ENCODE peak calls at places on chromosome 16, in eight cellular contexts. N is kidney; C is CD8-positive, alpha-beta T cell; K is GM12864; F is HCT116; G is HFFc6; I is GM20000; A is nephron progenitor cell. Q is an unnamed sample.

GRCh38 chr16:30149250-30149885 is 26.3 kb upstream of the MAPK3 start:
- DNase-seq in N (no peak), C (no peak), K (no peak), F (no peak), G (no peak), I (no peak), A (no peak), Q (no peak)

GRCh38 chr16:17396762-17397498 is 73.8 kb downstream of the XYLT1 start:
- DNase-seq in N (no peak), C (peak), K (no peak), F (no peak), G (peak), I (no peak), A (no peak), Q (no peak)

GRCh38 chr16:78284957-78285434 is 185.5 kb downstream of the WWOX start:
- DNase-seq in N (no peak), C (no peak), K (no peak), F (no peak), G (no peak), I (no peak), A (no peak), Q (no peak)

GRCh38 chr16:11135167-11135973 is 120.6 kb downstream of the SOCS1 start:
- DNase-seq in N (no peak), C (no peak), K (no peak), F (no peak), G (peak), I (no peak), A (no peak), Q (no peak)

GRCh38 chr16:68434654-68435210 is 13.6 kb downstream of the SMPD3 start:
- DNase-seq in N (no peak), C (no peak), K (no peak), F (no peak), G (no peak), I (no peak), A (no peak), Q (no peak)

GRCh38 chr16:69187387-69187890 is 475 bp downstream of the SNTB2 start:
- DNase-seq in N (peak), C (peak), K (no peak), F (no peak), G (no peak), I (no peak), A (peak), Q (peak)

GRCh38 chr16:51343411-51343810 is 192.3 kb upstream of the SALL1 start:
- DNase-seq in N (no peak), C (no peak), K (no peak), F (no peak), G (no peak), I (no peak), A (no peak), Q (no peak)

GRCh38 chr16:54718376-54718775 is 212.3 kb upstream of the IRX5 start:
- DNase-seq in N (no peak), C (no peak), K (no peak), F (no peak), G (no peak), I (no peak), A (no peak), Q (no peak)

GRCh38 chr16:3015865-3016521 is 2.0 kb downstream of the CLDN6 start:
- DNase-seq in N (no peak), C (no peak), K (no peak), F (no peak), G (no peak), I (no peak), A (no peak), Q (no peak)

DNA sequence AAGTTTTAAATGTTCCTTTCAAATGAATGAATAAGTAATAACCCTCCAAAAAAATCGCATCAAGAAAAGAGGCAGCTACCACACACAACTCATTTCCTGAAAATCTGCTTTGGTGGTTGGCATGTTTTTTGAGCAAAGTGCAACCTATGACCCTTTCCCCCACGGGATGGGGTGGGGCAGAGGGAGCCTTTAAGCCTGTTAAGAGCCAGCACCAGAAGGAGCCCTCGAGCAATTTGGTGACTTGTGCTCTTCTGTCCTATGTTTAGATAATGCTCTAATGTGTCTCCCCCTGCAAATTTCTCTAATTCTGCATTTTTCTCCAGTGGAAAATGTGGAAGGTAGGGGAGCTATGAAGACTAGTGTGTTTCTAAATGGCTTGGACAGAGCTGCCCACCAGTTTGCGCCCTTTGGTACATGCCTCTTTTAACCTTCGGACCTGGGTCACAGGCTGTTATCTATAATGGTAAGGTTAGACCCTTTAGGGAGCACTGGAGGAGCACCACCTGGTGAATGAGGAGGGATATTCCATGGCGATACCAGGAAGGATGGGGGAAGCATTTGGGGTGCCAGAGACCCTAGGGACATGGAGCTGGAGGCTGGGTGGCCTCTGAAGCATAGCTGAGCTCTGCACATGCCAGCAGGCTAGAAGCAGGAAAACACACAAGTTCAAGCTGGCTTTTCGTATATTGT is 1.6 kb downstream of the PYCARD start:
- DNase-seq in N (no peak), C (peak), K (no peak), F (no peak), G (peak), I (no peak), A (no peak), Q (no peak)
- TF ChIP-seq CTCF in N (no peak), C (peak), K (peak), F (no peak), G (peak), I (no peak), A (no peak), Q (no peak)

GRCh38 chr16:5918553-5919127 is 821.0 kb upstream of the EEF2KMT start:
- DNase-seq in N (no peak), C (no peak), K (no peak), F (no peak), G (no peak), I (no peak), A (no peak), Q (no peak)
- TF ChIP-seq CTCF in N (no peak), C (no peak), K (no peak), F (no peak), G (no peak), I (no peak), A (no peak), Q (peak)

GRCh38 chr16:7026639-7027038 is 306.0 kb upstream of the RBFOX1 start:
- DNase-seq in N (no peak), C (no peak), K (no peak), F (no peak), G (no peak), I (no peak), A (no peak), Q (no peak)

GRCh38 chr16:7021653-7022275 is 310.9 kb upstream of the RBFOX1 start:
- DNase-seq in N (no peak), C (no peak), K (no peak), F (no peak), G (no peak), I (no peak), A (no peak), Q (no peak)

DNA sequence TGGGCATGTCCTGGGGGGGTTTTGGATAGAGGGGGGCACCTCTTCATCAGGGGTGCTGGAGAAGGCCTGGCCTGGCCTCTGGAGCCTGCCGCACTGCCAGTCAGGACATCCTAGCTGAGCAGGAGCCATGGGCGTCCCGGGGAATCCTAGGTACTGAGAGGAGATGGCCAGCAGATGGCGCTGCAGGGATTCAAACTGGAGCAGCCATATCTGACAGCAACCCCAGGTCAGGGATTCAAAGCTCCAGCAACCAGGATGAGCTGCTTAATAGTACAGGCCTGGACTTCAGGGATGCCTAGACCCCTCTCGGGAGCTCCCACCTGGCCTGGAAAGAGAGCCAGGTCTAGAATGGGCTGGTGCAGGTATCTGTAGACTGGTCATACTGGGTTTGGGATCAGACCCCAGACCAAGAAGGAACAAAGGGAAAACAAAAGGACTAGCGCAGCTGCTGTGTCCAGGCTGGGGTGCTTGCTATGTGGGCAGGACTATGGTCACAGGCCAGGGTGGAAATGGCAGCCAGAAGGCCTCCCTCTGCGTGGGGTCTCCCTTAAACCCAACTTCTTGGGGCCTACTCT is 306.9 kb upstream of the RBFOX1 start:
- DNase-seq in N (peak), C (no peak), K (no peak), F (no peak), G (no peak), I (peak), A (peak), Q (peak)
- TF ChIP-seq CTCF in N (peak), C (no peak), K (peak), F (no peak), G (peak), I (peak), A (peak), Q (peak)

GRCh38 chr16:28878083-28878926 is at the start of gene ATP2A1:
- DNase-seq in N (no peak), C (no peak), K (no peak), F (no peak), G (no peak), I (no peak), A (no peak), Q (no peak)

GRCh38 chr16:28880589-28880915 is 2.3 kb downstream of the ATP2A1 start:
- DNase-seq in N (peak), C (no peak), K (no peak), F (no peak), G (no peak), I (no peak), A (no peak), Q (no peak)

GRCh38 chr16:28879261-28879840 is 1.1 kb downstream of the ATP2A1 start:
- DNase-seq in N (peak), C (no peak), K (no peak), F (no peak), G (peak), I (no peak), A (no peak), Q (no peak)

GRCh38 chr16:28880955-28881354 is 2.7 kb downstream of the ATP2A1 start:
- DNase-seq in N (no peak), C (no peak), K (no peak), F (no peak), G (no peak), I (no peak), A (no peak), Q (no peak)

GRCh38 chr16:28879841-28880588 is 1.7 kb downstream of the ATP2A1 start:
- DNase-seq in N (peak), C (peak), K (peak), F (peak), G (peak), I (peak), A (peak), Q (peak)
- TF ChIP-seq CTCF in N (no peak), C (no peak), K (no peak), F (no peak), G (peak), I (no peak), A (no peak), Q (no peak)

GRCh38 chr16:8869212-8869987 is 594 bp upstream of the CARHSP1 start:
- DNase-seq in N (no peak), C (no peak), K (no peak), F (no peak), G (no peak), I (peak), A (peak), Q (no peak)
- TF ChIP-seq CTCF in N (no peak), C (no peak), K (peak), F (no peak), G (peak), I (no peak), A (no peak), Q (no peak)

GRCh38 chr16:1929105-1929504 is 10.9 kb upstream of the HS3ST6 start:
- DNase-seq in N (no peak), C (no peak), K (no peak), F (no peak), G (no peak), I (peak), A (no peak), Q (no peak)

GRCh38 chr16:1933097-1933661 is 9.8 kb downstream of the MSRB1 start:
- DNase-seq in N (no peak), C (no peak), K (no peak), F (no peak), G (no peak), I (no peak), A (no peak), Q (no peak)

GRCh38 chr16:1930338-1930720 is 12.1 kb upstream of the HS3ST6 start:
- DNase-seq in N (no peak), C (no peak), K (no peak), F (no peak), G (no peak), I (no peak), A (no peak), Q (no peak)

GRCh38 chr16:1929578-1930337 is 11.5 kb upstream of the HS3ST6 start:
- DNase-seq in N (peak), C (peak), K (peak), F (no peak), G (peak), I (peak), A (peak), Q (peak)

DNA sequence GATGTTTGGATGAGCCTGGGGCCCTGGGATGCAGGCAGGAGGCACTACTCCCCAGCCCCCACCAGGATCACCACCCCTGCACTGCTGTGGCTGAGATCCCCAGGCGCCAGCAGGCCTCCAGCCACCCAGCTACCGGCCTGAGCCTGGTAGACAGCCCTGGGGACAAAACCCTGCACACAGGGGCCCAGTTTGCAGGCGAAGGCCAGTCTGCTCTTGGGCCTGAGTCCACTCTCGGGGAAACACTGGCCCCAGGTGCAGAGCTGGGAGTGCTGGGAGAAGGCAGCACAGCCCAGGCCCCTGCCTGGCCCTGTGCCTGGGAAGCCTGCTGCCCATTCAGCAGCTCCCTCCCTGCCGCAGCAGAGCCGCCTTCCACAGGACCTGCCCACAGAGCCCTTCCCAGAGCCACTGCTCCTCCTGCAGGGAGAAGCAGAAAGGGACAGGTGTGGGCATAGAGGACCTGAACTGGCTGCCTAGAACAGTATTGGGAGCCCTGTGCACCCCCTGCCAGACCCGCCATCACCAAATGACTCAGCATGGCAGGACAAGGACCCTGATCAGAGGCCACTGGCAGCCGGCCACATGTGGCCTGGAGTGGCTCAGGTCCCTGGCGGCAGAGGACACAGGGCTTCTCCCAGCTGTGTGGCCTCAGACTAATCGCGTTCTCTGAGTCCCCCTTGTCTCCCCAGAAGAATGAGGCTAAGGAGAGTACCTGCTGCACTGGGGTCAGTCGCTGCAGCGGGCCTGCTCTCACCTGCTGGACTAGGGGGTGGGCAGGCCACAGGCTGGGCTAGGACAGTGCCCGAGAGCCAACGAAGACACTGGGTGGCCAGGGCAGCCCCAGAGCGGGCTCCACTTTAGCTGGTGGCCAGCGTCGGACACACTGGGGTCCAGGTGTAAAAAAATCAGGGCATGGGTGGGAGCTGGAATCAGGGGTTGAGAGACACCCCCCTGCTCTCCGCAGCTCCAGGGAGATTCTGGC is 10.7 kb downstream of the MSRB1 start:
- DNase-seq in N (no peak), C (no peak), K (no peak), F (no peak), G (peak), I (no peak), A (no peak), Q (no peak)
- TF ChIP-seq CTCF in N (peak), C (no peak), K (no peak), F (peak), G (no peak), I (no peak), A (no peak), Q (no peak)

DNA sequence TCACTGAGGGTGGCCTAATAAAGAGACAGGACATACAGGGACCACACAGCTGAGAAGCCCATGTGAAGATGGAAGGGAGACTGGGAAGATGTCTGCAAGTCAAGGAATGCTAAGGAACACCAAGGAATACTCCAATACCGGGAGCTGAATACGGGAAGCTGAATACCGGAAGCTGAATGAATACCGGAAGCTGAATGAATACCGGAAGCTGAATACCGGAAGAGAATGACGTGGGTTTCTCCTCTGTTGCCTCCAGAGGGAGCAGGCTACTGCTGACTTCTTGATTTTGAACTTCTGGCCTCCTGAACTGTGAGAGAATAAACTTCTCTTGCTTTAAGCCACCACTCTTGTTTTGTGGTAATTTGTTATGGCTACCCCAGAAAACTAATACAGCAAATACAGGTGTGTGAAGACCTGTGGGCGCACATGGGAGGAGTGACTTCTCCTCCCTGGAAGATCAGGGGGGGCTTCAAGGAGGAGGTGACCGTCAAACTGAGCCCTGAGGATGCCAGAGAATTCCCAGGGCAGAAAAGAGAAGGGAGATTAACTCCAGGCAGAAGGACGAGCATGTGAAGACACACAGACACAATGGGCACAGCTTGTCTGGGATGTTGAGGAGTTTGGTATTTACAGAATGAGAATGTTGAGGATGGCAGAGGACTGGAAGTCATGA is 259.9 kb downstream of the IRF8 start:
- DNase-seq in N (no peak), C (no peak), K (no peak), F (peak), G (no peak), I (no peak), A (no peak), Q (no peak)
- TF ChIP-seq CTCF in N (no peak), C (no peak), K (no peak), F (peak), G (peak), I (no peak), A (no peak), Q (no peak)

GRCh38 chr16:6023449-6023848 is 925.9 kb upstream of the EEF2KMT start:
- DNase-seq in N (no peak), C (no peak), K (no peak), F (no peak), G (no peak), I (no peak), A (no peak), Q (no peak)
- TF ChIP-seq CTCF in N (no peak), C (no peak), K (no peak), F (no peak), G (no peak), I (no peak), A (no peak), Q (no peak)

Q was measured in neural crest cell.